ENCODE peak calls at places on chromosome 2, in ten cellular contexts. U is Panc1, Y is heart left ventricle, F is neuronal stem cell, S is tibial artery, O is fibroblast of the aortic adventitia, T is epithelial cell of esophagus, J is astrocyte of the spinal cord, W is HCT116, V is astrocyte of the cerebellum. X is an unnamed sample.

GRCh38 chr2:56729212-56729611 is 545.4 kb downstream of the CCDC85A start:
- DNase-seq in U (no peak), Y (no peak), F (no peak), S (no peak), O (peak), T (no peak), J (no peak), W (no peak), V (no peak), X (no peak)

GRCh38 chr2:231821908-231822307 is 35.7 kb downstream of the COPS7B start:
- DNase-seq in U (no peak), Y (no peak), F (no peak), S (no peak), O (no peak), T (no peak), J (no peak), W (no peak), V (no peak), X (no peak)

GRCh38 chr2:48589170-48589767 is 28.4 kb upstream of the GTF2A1L start:
- DNase-seq in U (peak), Y (peak), F (no peak), S (peak), O (peak), T (peak), J (peak), W (peak), V (no peak), X (no peak)

GRCh38 chr2:70525032-70525431 is 28.6 kb downstream of the TGFA start:
- DNase-seq in U (no peak), Y (no peak), F (no peak), S (no peak), O (peak), T (peak), J (no peak), W (peak), V (no peak), X (no peak)

GRCh38 chr2:50620783-50621182 is 411.1 kb downstream of the NRXN1 start:
- DNase-seq in U (no peak), Y (no peak), F (no peak), S (no peak), O (no peak), T (no peak), J (no peak), W (no peak), V (no peak), X (no peak)

GRCh38 chr2:224058048-224058775 is 19.1 kb upstream of the SERPINE2 start:
- DNase-seq in U (no peak), Y (no peak), F (no peak), S (no peak), O (no peak), T (no peak), J (no peak), W (no peak), V (no peak), X (no peak)

GRCh38 chr2:120540719-120541552 is 194.7 kb upstream of the GLI2 start:
- DNase-seq in U (no peak), Y (no peak), F (no peak), S (no peak), O (no peak), T (no peak), J (no peak), W (no peak), V (no peak), X (no peak)

GRCh38 chr2:36511858-36512630 is 85.9 kb downstream of the FEZ2 start:
- DNase-seq in U (no peak), Y (no peak), F (no peak), S (no peak), O (no peak), T (no peak), J (no peak), W (no peak), V (no peak), X (no peak)

GRCh38 chr2:159592446-159592845 is 23.9 kb downstream of the BAZ2B start:
- DNase-seq in U (no peak), Y (no peak), F (no peak), S (no peak), O (no peak), T (no peak), J (no peak), W (no peak), V (no peak), X (no peak)

GRCh38 chr2:223865124-223865523 is 27.7 kb upstream of the AP1S3 start:
- DNase-seq in U (no peak), Y (no peak), F (no peak), S (no peak), O (no peak), T (no peak), J (no peak), W (no peak), V (no peak), X (no peak)

GRCh38 chr2:193527146-193527545 is 1332.4 kb upstream of the TMEFF2 start:
- DNase-seq in U (no peak), Y (no peak), F (no peak), S (no peak), O (peak), T (no peak), J (no peak), W (no peak), V (no peak), X (no peak)

GRCh38 chr2:76713312-76713711 is 808.9 kb downstream of the LRRTM4 start:
- DNase-seq in U (no peak), Y (no peak), F (no peak), S (no peak), O (no peak), T (no peak), J (no peak), W (no peak), V (no peak), X (no peak)

GRCh38 chr2:33645861-33646260 is 46.8 kb upstream of the FAM98A start:
- DNase-seq in U (no peak), Y (no peak), F (no peak), S (no peak), O (no peak), T (peak), J (peak), W (no peak), V (no peak), X (no peak)

GRCh38 chr2:236530512-236530911 is 39.1 kb upstream of the ACKR3 start:
- DNase-seq in U (no peak), Y (no peak), F (no peak), S (no peak), O (no peak), T (no peak), J (no peak), W (no peak), V (no peak), X (no peak)

GRCh38 chr2:57076856-57077255 is 893.1 kb downstream of the CCDC85A start:
- DNase-seq in U (no peak), Y (no peak), F (no peak), S (no peak), O (no peak), T (no peak), J (peak), W (no peak), V (no peak), X (no peak)

GRCh38 chr2:166695154-166695553 is 193.1 kb upstream of the XIRP2 start:
- DNase-seq in U (no peak), Y (no peak), F (no peak), S (no peak), O (no peak), T (no peak), J (no peak), W (no peak), V (no peak), X (no peak)

GRCh38 chr2:100407108-100407507 is 10.4 kb downstream of the CHST10 start:
- DNase-seq in U (no peak), Y (no peak), F (no peak), S (no peak), O (no peak), T (no peak), J (no peak), W (no peak), V (no peak), X (no peak)

GRCh38 chr2:188765522-188765921 is 208.7 kb upstream of the COL3A1 start:
- DNase-seq in U (no peak), Y (peak), F (peak), S (no peak), O (peak), T (peak), J (peak), W (peak), V (no peak), X (no peak)

GRCh38 chr2:54699665-54700064 is 23.8 kb upstream of the EML6 start:
- DNase-seq in U (no peak), Y (no peak), F (no peak), S (no peak), O (no peak), T (no peak), J (no peak), W (no peak), V (no peak), X (no peak)

GRCh38 chr2:31189141-31189540 is 28.2 kb downstream of the CAPN14 start:
- DNase-seq in U (no peak), Y (no peak), F (no peak), S (no peak), O (no peak), T (no peak), J (no peak), W (no peak), V (no peak), X (no peak)

DNA sequence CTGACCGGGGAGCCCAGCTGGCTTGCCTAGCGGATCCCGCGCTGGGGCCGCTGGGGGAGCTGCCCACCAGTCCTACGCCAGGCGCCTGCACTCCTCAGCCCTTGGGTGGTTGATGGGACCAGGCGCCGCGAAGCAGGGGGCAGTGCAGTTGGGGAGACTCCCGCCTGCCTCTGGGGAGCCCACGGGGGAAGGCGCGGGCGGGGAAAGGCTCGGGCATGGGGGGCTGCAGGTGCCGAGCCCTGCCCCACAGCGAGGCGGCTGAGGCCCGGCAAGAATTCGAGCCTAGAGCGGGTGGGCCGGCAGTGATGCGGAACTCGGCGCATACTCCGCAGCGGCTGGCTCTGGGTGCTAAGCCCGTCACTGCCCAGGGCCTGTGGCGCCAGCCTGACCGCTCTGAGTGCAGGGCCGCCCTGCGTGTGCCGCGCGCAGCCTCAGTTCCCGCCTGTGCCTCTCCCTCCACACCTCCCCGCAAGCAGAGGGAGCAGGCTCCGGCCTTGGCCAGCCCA is 249.1 kb upstream of the TEKT4 start:
- DNase-seq in U (no peak), Y (no peak), F (no peak), S (no peak), O (no peak), T (no peak), J (no peak), W (no peak), V (no peak), X (no peak)
- H3K4me3 ChIP-seq in U (no peak), Y (peak), F (no peak), S (no peak), O (no peak), T (no peak), J (no peak), W (no peak), V (no peak), X (peak)

GRCh38 chr2:43222472-43223146 is 3.8 kb downstream of the ZFP36L2 start:
- DNase-seq in U (no peak), Y (no peak), F (no peak), S (no peak), O (peak), T (peak), J (peak), W (no peak), V (no peak), X (no peak)
- H3K4me3 ChIP-seq in U (peak), Y (peak), F (no peak), S (peak), O (peak), T (peak), J (peak), W (no peak), V (peak), X (peak)

GRCh38 chr2:170711196-170711773 is 3.9 kb upstream of the SP5 start:
- DNase-seq in U (no peak), Y (no peak), F (peak), S (no peak), O (no peak), T (no peak), J (no peak), W (no peak), V (no peak), X (no peak)

GRCh38 chr2:170711774-170712652 is 3.1 kb upstream of the SP5 start:
- DNase-seq in U (no peak), Y (no peak), F (peak), S (no peak), O (no peak), T (no peak), J (no peak), W (no peak), V (no peak), X (no peak)

GRCh38 chr2:170713280-170714155 is 1.6 kb upstream of the SP5 start:
- DNase-seq in U (no peak), Y (no peak), F (no peak), S (no peak), O (no peak), T (no peak), J (no peak), W (no peak), V (no peak), X (no peak)

GRCh38 chr2:170714156-170715061 is 728 bp upstream of the SP5 start:
- DNase-seq in U (no peak), Y (peak), F (peak), S (no peak), O (no peak), T (no peak), J (no peak), W (no peak), V (no peak), X (no peak)

DNA sequence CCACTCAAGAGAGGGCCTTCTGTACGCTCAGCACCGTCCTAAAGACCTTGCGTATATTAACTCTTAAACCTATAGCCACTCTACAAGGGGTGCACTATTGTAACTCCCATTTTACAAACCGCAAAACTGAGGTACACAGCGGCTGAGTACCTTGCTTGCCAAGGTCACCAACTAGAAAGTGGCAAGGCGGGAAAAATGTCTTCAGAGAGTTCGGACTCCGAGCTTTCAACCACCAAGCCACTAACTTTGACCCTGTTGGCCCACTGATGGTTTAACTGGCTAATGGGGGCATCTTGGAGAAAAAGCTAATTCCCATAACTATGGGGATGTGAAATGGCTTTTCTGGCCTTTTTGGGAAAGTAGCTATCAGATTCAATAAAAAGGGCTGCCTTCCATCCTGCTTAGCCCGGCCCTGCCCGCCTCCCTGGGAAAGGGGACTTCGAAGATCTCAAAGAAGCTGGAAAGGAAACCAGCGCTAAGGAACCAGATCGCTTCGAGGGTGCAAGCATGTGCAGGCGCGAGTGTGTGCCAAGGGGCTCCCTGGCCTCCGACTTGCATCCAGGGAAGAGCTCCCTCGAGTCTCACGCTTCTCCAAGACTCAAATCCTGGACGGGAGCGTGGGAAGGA is 2.4 kb upstream of the SP5 start:
- DNase-seq in U (no peak), Y (no peak), F (no peak), S (no peak), O (no peak), T (no peak), J (no peak), W (no peak), V (no peak), X (no peak)
- H3K4me3 ChIP-seq in U (no peak), Y (no peak), F (no peak), S (no peak), O (no peak), T (no peak), J (no peak), W (no peak), V (no peak), X (no peak)

GRCh38 chr2:146934921-146935320 is 909.9 kb upstream of the ACVR2A start:
- DNase-seq in U (no peak), Y (no peak), F (no peak), S (no peak), O (peak), T (no peak), J (no peak), W (no peak), V (no peak), X (no peak)

GRCh38 chr2:146944601-146945000 is 900.2 kb upstream of the ACVR2A start:
- DNase-seq in U (no peak), Y (no peak), F (no peak), S (no peak), O (no peak), T (no peak), J (no peak), W (no peak), V (no peak), X (no peak)

GRCh38 chr2:146940016-146940685 is 904.7 kb upstream of the ACVR2A start:
- DNase-seq in U (no peak), Y (no peak), F (no peak), S (no peak), O (peak), T (no peak), J (no peak), W (no peak), V (no peak), X (no peak)
- H3K4me3 ChIP-seq in U (no peak), Y (no peak), F (no peak), S (peak), O (no peak), T (no peak), J (no peak), W (no peak), V (no peak), X (no peak)

X was measured in right atrium auricular region.